ENCODE peak calls at places on chromosome 7, in five cellular contexts. One of them, this sample, is unnamed.

GRCh38 chr7:79692015-79692414 is 238.5 kb upstream of the MAGI2 start:
- DNase-seq in aorta: no peak
- DNase-seq in cardiac muscle cell: peak; percentile 62
- DNase-seq in pancreas: no peak
- DNase-seq in adrenal gland: no peak
- DNase-seq in this sample: no peak

GRCh38 chr7:601573-602340 is 82.1 kb upstream of the PDGFA start:
- DNase-seq in aorta: peak; percentile 91
- DNase-seq in cardiac muscle cell: peak; percentile 45
- DNase-seq in pancreas: no peak
- DNase-seq in adrenal gland: no peak
- DNase-seq in this sample: peak; percentile 75

GRCh38 chr7:83427929-83428328 is 221.0 kb downstream of the SEMA3E start:
- DNase-seq in aorta: no peak
- DNase-seq in cardiac muscle cell: no peak
- DNase-seq in pancreas: no peak
- DNase-seq in adrenal gland: no peak
- DNase-seq in this sample: no peak

GRCh38 chr7:50358808-50359207 is 54.3 kb downstream of the IKZF1 start:
- DNase-seq in aorta: no peak
- DNase-seq in cardiac muscle cell: no peak
- DNase-seq in pancreas: no peak
- DNase-seq in adrenal gland: no peak
- DNase-seq in this sample: no peak

GRCh38 chr7:2809903-2810628 is 34.0 kb downstream of the GNA12 start:
- DNase-seq in aorta: no peak
- DNase-seq in cardiac muscle cell: no peak
- DNase-seq in pancreas: no peak
- DNase-seq in adrenal gland: no peak
- DNase-seq in this sample: no peak

GRCh38 chr7:92621026-92621540 is 30.9 kb upstream of the FAM133B start:
- DNase-seq in aorta: peak; percentile 82
- DNase-seq in cardiac muscle cell: peak; percentile 97
- DNase-seq in pancreas: peak; percentile 64
- DNase-seq in adrenal gland: peak; percentile 74
- DNase-seq in this sample: peak; percentile 62

GRCh38 chr7:98372993-98373392 is 27.9 kb downstream of the BAIAP2L1 start:
- DNase-seq in aorta: no peak
- DNase-seq in cardiac muscle cell: peak; percentile 23
- DNase-seq in pancreas: no peak
- DNase-seq in adrenal gland: no peak
- DNase-seq in this sample: no peak

GRCh38 chr7:93921607-93922446 is at the start of gene GNG11:
- DNase-seq in aorta: peak; percentile 92
- DNase-seq in cardiac muscle cell: peak; percentile 87
- DNase-seq in pancreas: peak; percentile 33
- DNase-seq in adrenal gland: peak; percentile 72
- DNase-seq in this sample: peak; percentile 90

GRCh38 chr7:73741600-73741999 is 3.0 kb upstream of the ABHD11 start:
- DNase-seq in aorta: no peak
- DNase-seq in cardiac muscle cell: no peak
- DNase-seq in pancreas: peak; percentile 44
- DNase-seq in adrenal gland: no peak
- DNase-seq in this sample: no peak
- H3K4me1 ChIP-seq in aorta: no peaks in the 10 kb centered on the region
- H3K4me1 ChIP-seq in cardiac muscle cell: no peaks in the 10 kb centered on the region
- H3K4me1 ChIP-seq in pancreas: peaks cover 29% of the 10 kb centered on the region
- H3K4me1 ChIP-seq in adrenal gland: peaks cover 8% of the 10 kb centered on the region
- H3K4me1 ChIP-seq in this sample: peaks cover 5% of the 10 kb centered on the region

GRCh38 chr7:44486001-44486400 is 4.5 kb downstream of the NUDCD3 start:
- DNase-seq in aorta: no peak
- DNase-seq in cardiac muscle cell: no peak
- DNase-seq in pancreas: no peak
- DNase-seq in adrenal gland: no peak
- DNase-seq in this sample: no peak
- H3K4me1 ChIP-seq in aorta: peaks cover 2% of the 10 kb centered on the region
- H3K4me1 ChIP-seq in cardiac muscle cell: peaks cover 47% of the 10 kb centered on the region
- H3K4me1 ChIP-seq in pancreas: peaks cover 22% of the 10 kb centered on the region
- H3K4me1 ChIP-seq in adrenal gland: peaks cover 50% of the 10 kb centered on the region
- H3K4me1 ChIP-seq in this sample: peaks cover 12% of the 10 kb centered on the region

GRCh38 chr7:151431768-151432311 is 8.1 kb downstream of the CRYGN start:
- DNase-seq in aorta: peak; percentile 70
- DNase-seq in cardiac muscle cell: no peak
- DNase-seq in pancreas: no peak
- DNase-seq in adrenal gland: no peak
- DNase-seq in this sample: no peak

GRCh38 chr7:151429555-151430331 is 10.2 kb downstream of the CRYGN start:
- DNase-seq in aorta: peak; percentile 76
- DNase-seq in cardiac muscle cell: peak; percentile 45
- DNase-seq in pancreas: peak; percentile 52
- DNase-seq in adrenal gland: no peak
- DNase-seq in this sample: no peak

GRCh38 chr7:151431281-151431767 is 8.6 kb downstream of the CRYGN start:
- DNase-seq in aorta: no peak
- DNase-seq in cardiac muscle cell: no peak
- DNase-seq in pancreas: no peak
- DNase-seq in adrenal gland: no peak
- DNase-seq in this sample: no peak

GRCh38 chr7:151429232-151429554 is 10.7 kb downstream of the CRYGN start:
- DNase-seq in aorta: no peak
- DNase-seq in cardiac muscle cell: no peak
- DNase-seq in pancreas: no peak
- DNase-seq in adrenal gland: no peak
- DNase-seq in this sample: no peak

GRCh38 chr7:151430391-151431205 is 9.3 kb downstream of the CRYGN start:
- DNase-seq in aorta: no peak
- DNase-seq in cardiac muscle cell: no peak
- DNase-seq in pancreas: no peak
- DNase-seq in adrenal gland: no peak
- DNase-seq in this sample: no peak
- H3K4me1 ChIP-seq in aorta: no peaks in the 10 kb centered on the region
- H3K4me1 ChIP-seq in cardiac muscle cell: peaks cover 19% of the 10 kb centered on the region
- H3K4me1 ChIP-seq in pancreas: no peaks in the 10 kb centered on the region
- H3K4me1 ChIP-seq in adrenal gland: peaks cover 16% of the 10 kb centered on the region
- H3K4me1 ChIP-seq in this sample: no peaks in the 10 kb centered on the region

GRCh38 chr7:21580073-21580521 is 37.3 kb downstream of the DNAH11 start:
- DNase-seq in aorta: no peak
- DNase-seq in cardiac muscle cell: peak; percentile 42
- DNase-seq in pancreas: no peak
- DNase-seq in adrenal gland: no peak
- DNase-seq in this sample: no peak

GRCh38 chr7:21579341-21580072 is 36.7 kb downstream of the DNAH11 start:
- DNase-seq in aorta: no peak
- DNase-seq in cardiac muscle cell: no peak
- DNase-seq in pancreas: no peak
- DNase-seq in adrenal gland: no peak
- DNase-seq in this sample: no peak

GRCh38 chr7:21587139-21587773 is 44.4 kb downstream of the DNAH11 start:
- DNase-seq in aorta: no peak
- DNase-seq in cardiac muscle cell: no peak
- DNase-seq in pancreas: no peak
- DNase-seq in adrenal gland: no peak
- DNase-seq in this sample: no peak

GRCh38 chr7:21585070-21585724 is 42.4 kb downstream of the DNAH11 start:
- DNase-seq in aorta: no peak
- DNase-seq in cardiac muscle cell: no peak
- DNase-seq in pancreas: no peak
- DNase-seq in adrenal gland: no peak
- DNase-seq in this sample: no peak
- H3K4me1 ChIP-seq in aorta: no peaks in the 10 kb centered on the region
- H3K4me1 ChIP-seq in cardiac muscle cell: no peaks in the 10 kb centered on the region
- H3K4me1 ChIP-seq in pancreas: no peaks in the 10 kb centered on the region
- H3K4me1 ChIP-seq in adrenal gland: peaks cover 13% of the 10 kb centered on the region
- H3K4me1 ChIP-seq in this sample: no peaks in the 10 kb centered on the region

GRCh38 chr7:55188590-55189446 is 170.0 kb downstream of the EGFR start:
- DNase-seq in aorta: no peak
- DNase-seq in cardiac muscle cell: no peak
- DNase-seq in pancreas: no peak
- DNase-seq in adrenal gland: no peak
- DNase-seq in this sample: no peak

GRCh38 chr7:55190511-55191160 is 171.8 kb downstream of the EGFR start:
- DNase-seq in aorta: no peak
- DNase-seq in cardiac muscle cell: no peak
- DNase-seq in pancreas: no peak
- DNase-seq in adrenal gland: no peak
- DNase-seq in this sample: no peak

GRCh38 chr7:55189447-55189760 is 170.6 kb downstream of the EGFR start:
- DNase-seq in aorta: no peak
- DNase-seq in cardiac muscle cell: no peak
- DNase-seq in pancreas: no peak
- DNase-seq in adrenal gland: no peak
- DNase-seq in this sample: no peak

GRCh38 chr7:55191161-55191925 is 172.5 kb downstream of the EGFR start:
- DNase-seq in aorta: no peak
- DNase-seq in cardiac muscle cell: no peak
- DNase-seq in pancreas: no peak
- DNase-seq in adrenal gland: no peak
- DNase-seq in this sample: no peak

DNA sequence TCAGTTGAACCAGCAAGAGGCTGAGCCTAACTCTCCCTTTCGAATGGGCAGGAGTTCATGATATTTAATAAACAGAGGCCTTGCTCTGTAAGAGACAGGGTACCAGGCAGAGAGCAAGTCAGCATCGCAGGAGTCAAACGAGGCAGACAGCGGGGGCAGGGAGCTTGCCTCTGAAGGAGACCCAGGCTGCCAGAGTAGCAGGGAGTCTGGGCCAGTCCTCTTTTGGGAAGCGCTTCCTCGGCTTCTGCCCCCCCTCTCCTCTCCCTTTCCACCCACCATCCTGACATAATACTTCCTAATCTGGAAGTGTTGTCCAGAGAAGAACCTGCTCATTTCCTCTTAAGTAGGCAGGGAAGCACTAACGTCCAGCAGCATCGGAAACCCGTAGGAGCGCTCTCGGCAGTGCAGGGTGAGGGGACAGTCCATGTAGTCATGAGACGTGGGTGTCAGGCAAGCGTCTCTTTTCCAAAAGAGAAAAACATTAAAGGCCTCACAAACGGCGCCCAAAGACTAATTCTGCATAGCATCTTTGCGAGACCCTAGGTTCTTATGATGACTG is 171.1 kb downstream of the EGFR start:
- DNase-seq in aorta: no peak
- DNase-seq in cardiac muscle cell: no peak
- DNase-seq in pancreas: no peak
- DNase-seq in adrenal gland: no peak
- DNase-seq in this sample: no peak
- H3K4me1 ChIP-seq in aorta: no peaks in the 10 kb centered on the region
- H3K4me1 ChIP-seq in cardiac muscle cell: peaks cover 4% of the 10 kb centered on the region
- H3K4me1 ChIP-seq in pancreas: no peaks in the 10 kb centered on the region
- H3K4me1 ChIP-seq in adrenal gland: peaks cover 4% of the 10 kb centered on the region
- H3K4me1 ChIP-seq in this sample: peaks cover 19% of the 10 kb centered on the region

GRCh38 chr7:128835790-128836641 is 5.8 kb downstream of the FLNC start:
- DNase-seq in aorta: peak; percentile 90
- DNase-seq in cardiac muscle cell: peak; percentile 70
- DNase-seq in pancreas: no peak
- DNase-seq in adrenal gland: no peak
- DNase-seq in this sample: peak; percentile 64
- H3K4me1 ChIP-seq in aorta: no peaks in the 10 kb centered on the region
- H3K4me1 ChIP-seq in cardiac muscle cell: peaks cover 15% of the 10 kb centered on the region
- H3K4me1 ChIP-seq in pancreas: no peaks in the 10 kb centered on the region
- H3K4me1 ChIP-seq in adrenal gland: peaks cover 5% of the 10 kb centered on the region
- H3K4me1 ChIP-seq in this sample: no peaks in the 10 kb centered on the region

GRCh38 chr7:34107306-34107705 is 202.0 kb downstream of the BMPER start:
- DNase-seq in aorta: no peak
- DNase-seq in cardiac muscle cell: peak; percentile 86
- DNase-seq in pancreas: no peak
- DNase-seq in adrenal gland: no peak
- DNase-seq in this sample: no peak

GRCh38 chr7:34108150-34108549 is 202.8 kb downstream of the BMPER start:
- DNase-seq in aorta: no peak
- DNase-seq in cardiac muscle cell: peak; percentile 88
- DNase-seq in pancreas: no peak
- DNase-seq in adrenal gland: no peak
- DNase-seq in this sample: peak; percentile 34

GRCh38 chr7:34104992-34105391 is 199.7 kb downstream of the BMPER start:
- DNase-seq in aorta: no peak
- DNase-seq in cardiac muscle cell: peak; percentile 27
- DNase-seq in pancreas: no peak
- DNase-seq in adrenal gland: no peak
- DNase-seq in this sample: no peak

GRCh38 chr7:34100661-34101060 is 195.3 kb downstream of the BMPER start:
- DNase-seq in aorta: no peak
- DNase-seq in cardiac muscle cell: no peak
- DNase-seq in pancreas: no peak
- DNase-seq in adrenal gland: no peak
- DNase-seq in this sample: no peak

GRCh38 chr7:34104120-34104519 is 198.8 kb downstream of the BMPER start:
- DNase-seq in aorta: no peak
- DNase-seq in cardiac muscle cell: no peak
- DNase-seq in pancreas: no peak
- DNase-seq in adrenal gland: no peak
- DNase-seq in this sample: no peak
- H3K4me1 ChIP-seq in aorta: no peaks in the 10 kb centered on the region
- H3K4me1 ChIP-seq in cardiac muscle cell: peaks cover 28% of the 10 kb centered on the region
- H3K4me1 ChIP-seq in pancreas: no peaks in the 10 kb centered on the region
- H3K4me1 ChIP-seq in adrenal gland: no peaks in the 10 kb centered on the region
- H3K4me1 ChIP-seq in this sample: no peaks in the 10 kb centered on the region

DNA sequence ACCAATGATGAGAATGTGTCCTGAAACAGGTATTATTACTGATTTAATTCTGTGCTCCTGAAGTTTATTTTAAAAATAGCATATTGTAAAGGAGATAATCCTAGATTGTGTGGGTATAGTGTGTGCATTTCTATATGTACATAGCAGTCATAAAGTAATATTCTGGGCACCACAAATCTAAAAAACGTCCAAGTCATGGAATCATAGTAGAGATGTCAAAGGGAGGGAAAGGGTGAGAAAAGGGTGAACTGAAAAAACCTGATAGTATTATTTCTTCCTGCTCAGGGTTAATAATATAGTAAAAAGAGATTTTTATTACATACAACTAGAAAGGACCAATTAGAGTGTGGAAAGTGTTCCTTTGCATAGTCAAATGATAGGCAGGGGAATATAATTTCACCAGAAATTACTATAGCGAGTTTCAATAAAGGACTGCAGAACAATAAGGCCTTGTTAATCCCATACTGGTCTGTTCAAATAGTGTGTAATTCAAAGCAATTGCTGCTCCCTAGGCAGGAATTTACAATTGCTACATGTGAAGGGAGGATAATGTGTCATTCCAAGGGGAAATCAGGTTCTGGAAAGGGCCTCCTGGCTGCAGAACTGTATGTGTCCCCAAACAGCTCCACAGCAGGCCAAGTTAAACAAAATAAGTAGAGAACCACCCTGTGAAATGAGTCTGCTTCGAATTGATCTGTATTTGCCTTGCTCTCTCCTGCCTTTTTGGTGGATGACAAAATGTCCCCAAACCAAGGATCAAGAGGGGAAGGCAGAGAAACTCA is 42.5 kb upstream of the KMT2E start:
- DNase-seq in aorta: no peak
- DNase-seq in cardiac muscle cell: peak; percentile 59
- DNase-seq in pancreas: no peak
- DNase-seq in adrenal gland: no peak
- DNase-seq in this sample: peak; percentile 56
- H3K4me1 ChIP-seq in aorta: peaks cover 5% of the 10 kb centered on the region
- H3K4me1 ChIP-seq in cardiac muscle cell: no peaks in the 10 kb centered on the region
- H3K4me1 ChIP-seq in pancreas: peaks cover 5% of the 10 kb centered on the region
- H3K4me1 ChIP-seq in adrenal gland: peaks cover 25% of the 10 kb centered on the region
- H3K4me1 ChIP-seq in this sample: peaks cover 5% of the 10 kb centered on the region

DNA sequence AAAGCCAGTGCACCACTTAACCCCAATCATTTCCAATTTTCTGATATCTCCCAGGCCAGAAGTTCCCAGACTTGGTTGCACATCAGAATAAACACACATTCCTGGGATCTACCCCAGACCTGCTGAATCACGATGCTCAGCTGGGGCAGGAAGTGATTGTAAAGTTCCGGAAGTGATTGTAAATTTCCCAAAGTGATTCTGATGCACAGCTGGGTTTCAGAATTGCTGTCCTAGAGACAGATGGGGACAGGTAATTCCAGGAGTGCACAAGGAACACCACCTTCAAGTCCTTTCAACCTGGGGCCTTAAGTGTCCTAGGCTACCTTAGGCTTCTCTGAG is 104.2 kb upstream of the EEPD1 start:
- DNase-seq in aorta: no peak
- DNase-seq in cardiac muscle cell: peak; percentile 44
- DNase-seq in pancreas: no peak
- DNase-seq in adrenal gland: no peak
- DNase-seq in this sample: no peak
- H3K4me1 ChIP-seq in aorta: peaks cover 15% of the 10 kb centered on the region
- H3K4me1 ChIP-seq in cardiac muscle cell: peaks cover 48% of the 10 kb centered on the region
- H3K4me1 ChIP-seq in pancreas: no peaks in the 10 kb centered on the region
- H3K4me1 ChIP-seq in adrenal gland: peaks cover 34% of the 10 kb centered on the region
- H3K4me1 ChIP-seq in this sample: peaks cover 10% of the 10 kb centered on the region

This sample was measured in right cardiac atrium.